ENCODE peak calls at places on chromosomes 1 and 21, in eight cellular contexts. A is fibroblast of lung, K is transverse colon, G is neural progenitor cell, E is upper lobe of left lung, Y is dorsolateral prefrontal cortex, W is RWPE1, V is pancreas. X is an unnamed sample.

GRCh38 chr21:31184462-31184861 is 146.2 kb upstream of the KRTAP19-8 start:
- DNase-seq in A (no peak), V (no peak), Y (no peak), W (no peak), E (no peak), K (no peak), G (no peak), X (peak; percentile 49)

GRCh38 chr1:226349801-226350503 is 41.0 kb upstream of the LIN9 start:
- DNase-seq in E (no peak), Y (no peak), A (no peak), W (no peak), V (no peak), G (peak; percentile 34), K (no peak), X (no peak)

GRCh38 chr1:1778827-1779675 is 781 bp upstream of the NADK start:
- DNase-seq in A (no peak), K (peak; percentile 95), Y (peak; percentile 68), V (peak; percentile 77), W (peak; percentile 81), G (peak; percentile 86), E (peak; percentile 97), X (peak; percentile 71)

GRCh38 chr21:15164678-15165303 is 100.0 kb upstream of the NRIP1 start:
- DNase-seq in A (peak; percentile 3), W (peak; percentile 84), G (no peak), V (no peak), Y (no peak), K (peak; percentile 18), E (no peak), X (no peak)

GRCh38 chr21:26756491-26757159 is 88.6 kb downstream of the ADAMTS1 start:
- DNase-seq in A (no peak), W (no peak), E (no peak), V (no peak), K (no peak), Y (no peak), G (no peak), X (no peak)

GRCh38 chr1:189775343-189775742 is 702.3 kb downstream of the BRINP3 start:
- DNase-seq in Y (no peak), G (no peak), K (no peak), W (peak; percentile 14), E (no peak), V (no peak), A (peak; percentile 79), X (no peak)

GRCh38 chr1:158049867-158050266 is 56.4 kb downstream of the KIRREL1 start:
- DNase-seq in Y (no peak), G (no peak), W (no peak), A (peak; percentile 48), V (no peak), K (no peak), E (no peak), X (no peak)

GRCh38 chr1:185595835-185596667 is 138.1 kb upstream of the HMCN1 start:
- DNase-seq in K (peak; percentile 66), V (peak; percentile 10), W (peak; percentile 64), Y (no peak), G (peak; percentile 69), E (no peak), A (peak; percentile 47), X (peak; percentile 47)

GRCh38 chr1:55626326-55626725 is 411.2 kb upstream of the USP24 start:
- DNase-seq in E (no peak), A (no peak), V (no peak), K (no peak), Y (no peak), W (no peak), G (no peak), X (no peak)

GRCh38 chr21:21029159-21029558 is 30.9 kb downstream of the NCAM2 start:
- DNase-seq in E (no peak), K (no peak), V (no peak), G (no peak), Y (no peak), A (peak; percentile 58), W (no peak), X (no peak)

GRCh38 chr1:4698911-4699310 is 44.5 kb downstream of the AJAP1 start:
- DNase-seq in K (no peak), Y (no peak), W (no peak), G (no peak), A (no peak), E (no peak), V (no peak), X (no peak)

GRCh38 chr1:165897326-165898303 is 70.2 kb downstream of the UCK2 start:
- DNase-seq in W (no peak), A (peak; percentile 26), Y (no peak), V (no peak), E (no peak), K (no peak), G (no peak), X (no peak)

GRCh38 chr1:53835491-53835890 is 2.6 kb downstream of the NDC1 start:
- DNase-seq in A (no peak), Y (no peak), K (no peak), E (no peak), W (no peak), G (no peak), V (no peak), X (no peak)

GRCh38 chr1:31618916-31619846 is 1.7 kb downstream of the HCRTR1 start:
- DNase-seq in E (peak; percentile 51), G (no peak), V (no peak), W (no peak), A (no peak), Y (no peak), K (no peak), X (no peak)

GRCh38 chr1:229624906-229625871 is 733 bp downstream of the TAF5L start:
- DNase-seq in A (peak; percentile 45), E (no peak), Y (peak; percentile 65), G (peak; percentile 85), K (peak; percentile 71), V (peak; percentile 67), W (peak; percentile 75), X (peak; percentile 44)

GRCh38 chr1:239929317-239929716 is 162.4 kb upstream of the FMN2 start:
- DNase-seq in K (no peak), V (no peak), A (no peak), W (no peak), Y (no peak), E (no peak), G (no peak), X (no peak)

GRCh38 chr1:39657923-39658485 is 13.9 kb downstream of the NT5C1A start:
- DNase-seq in V (peak; percentile 66), G (peak; percentile 86), Y (peak; percentile 55), E (no peak), W (no peak), A (peak; percentile 65), K (peak; percentile 68), X (peak; percentile 36)

GRCh38 chr1:168709896-168710305 is 19.1 kb downstream of the DPT start:
- DNase-seq in G (no peak), E (no peak), Y (no peak), K (no peak), A (peak; percentile 14), W (peak; percentile 90), V (no peak), X (no peak)

GRCh38 chr1:26945138-26945537 is 15.1 kb downstream of the KDF1 start:
- DNase-seq in K (no peak), E (no peak), W (no peak), Y (no peak), G (no peak), V (no peak), A (no peak), X (no peak)

GRCh38 chr1:26941311-26941710 is 19.0 kb downstream of the KDF1 start:
- DNase-seq in G (no peak), W (no peak), K (no peak), A (no peak), V (no peak), Y (no peak), E (peak; percentile 51), X (no peak)

GRCh38 chr1:26945728-26946127 is 14.5 kb downstream of the KDF1 start:
- DNase-seq in E (no peak), G (no peak), V (peak; percentile 37), W (no peak), Y (no peak), A (no peak), K (peak; percentile 84), X (no peak)

GRCh38 chr1:26946270-26946669 is 14.0 kb downstream of the KDF1 start:
- DNase-seq in V (no peak), K (no peak), E (no peak), G (no peak), W (no peak), A (no peak), Y (no peak), X (no peak)

GRCh38 chr1:26942656-26943055 is 17.6 kb downstream of the KDF1 start:
- DNase-seq in A (no peak), Y (no peak), K (no peak), W (no peak), V (no peak), G (no peak), E (peak; percentile 45), X (no peak)
- H3K27ac ChIP-seq in A (no peak overlapping the region), Y (no peak overlapping the region), K (no peak overlapping the region), W (no peak overlapping the region), V (no peak overlapping the region), G (no peak overlapping the region), E (no peak overlapping the region), X (no peak overlapping the region)

DNA sequence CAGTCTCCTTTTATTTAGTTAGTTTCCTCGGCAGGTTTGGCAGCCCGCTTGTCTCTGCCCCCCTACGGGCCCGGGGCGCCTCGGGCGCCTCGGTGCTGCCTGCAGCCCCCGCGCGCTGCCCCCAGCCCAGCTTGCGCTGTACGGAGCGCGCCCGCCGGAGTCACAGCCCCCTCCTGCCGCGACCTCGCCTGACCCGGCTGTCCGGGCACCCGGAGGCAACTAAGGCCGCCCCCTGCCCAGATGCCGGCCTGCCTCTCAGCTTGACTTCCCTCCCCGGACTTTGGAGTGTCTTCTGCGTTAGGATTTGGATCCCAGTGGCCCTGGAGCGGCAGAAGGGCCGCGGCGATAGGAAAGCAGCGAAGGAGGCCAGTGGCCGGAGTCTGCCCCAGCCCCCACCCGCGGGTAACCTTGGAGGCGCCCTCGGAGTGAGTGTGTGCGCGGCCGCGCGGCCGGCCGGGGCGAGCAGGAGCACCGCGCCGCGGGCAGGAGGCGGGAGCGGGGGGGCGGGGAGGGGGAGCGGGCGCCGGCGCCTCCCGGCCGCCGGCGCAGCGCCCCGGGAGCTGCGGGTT is 7.6 kb downstream of the CDKN2C start:
- DNase-seq in G (peak; percentile 72), W (peak; percentile 44), Y (peak; percentile 60), K (peak; percentile 58), V (peak; percentile 75), A (peak; percentile 60), E (peak; percentile 91), X (peak; percentile 13)
- TF ChIP-seq CTCF in G (no peak), W (no peak), Y (no peak), K (no peak), V (no peak), A (no peak), E (no peak), X (no peak)

DNA sequence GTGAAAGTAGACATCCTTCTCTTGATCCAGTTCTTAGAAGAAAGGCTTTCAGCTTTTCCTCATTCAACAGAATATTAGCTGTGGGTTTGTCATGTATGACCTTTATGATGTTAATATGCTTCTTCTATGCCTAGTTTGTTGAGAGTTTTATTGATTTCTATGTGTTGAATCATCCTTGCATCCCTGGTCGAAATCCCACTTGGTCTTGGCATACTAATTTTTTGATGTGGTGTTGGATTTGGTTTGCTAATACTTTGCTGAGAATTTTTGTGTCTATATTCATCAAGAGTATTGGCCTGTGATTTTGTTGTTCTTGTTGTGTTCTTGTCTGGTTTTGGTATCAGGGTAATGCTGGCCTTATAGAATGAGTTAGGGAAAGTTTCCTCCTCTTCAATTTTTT is 20.9 kb downstream of the CD55 start:
- DNase-seq in V (no peak), K (no peak), A (peak; percentile 24), E (no peak), Y (no peak), G (no peak), W (no peak), X (no peak)
- H3K27ac ChIP-seq in V (no peak overlapping the region), K (no peak overlapping the region), A (no peak overlapping the region), E (no peak overlapping the region), Y (no peak overlapping the region), G (no peak overlapping the region), W (no peak overlapping the region), X (no peak overlapping the region)

GRCh38 chr1:181501612-181502011 is 18.3 kb downstream of the CACNA1E start:
- DNase-seq in E (no peak), V (no peak), K (no peak), A (no peak), G (peak; percentile 33), Y (no peak), W (no peak), X (no peak)
- TF ChIP-seq CTCF in E (no peak), V (no peak), K (no peak), A (no peak), G (no peak), Y (no peak), W (no peak), X (no peak)